ENCODE peak calls at places on chromosomes 16 and 17, in five cellular contexts. F is substantia nigra, I is nucleus accumbens, Y is SW 1271, B is fibroblast of pulmonary artery. A is an unnamed sample.

GRCh38 chr17:79609175-79609589 is 1.7 kb downstream of the RBFOX3 start:
- DNase-seq in F (no peak), I (no peak), Y (no peak), B (no peak), A (no peak)

GRCh38 chr16:67116388-67117311 is 6.9 kb downstream of the PHAF1 start:
- DNase-seq in F (peak), I (no peak), Y (no peak), B (peak), A (no peak)

GRCh38 chr17:58541249-58541648 is 26.8 kb upstream of the MTMR4 start:
- DNase-seq in F (no peak), I (no peak), Y (no peak), B (no peak), A (no peak)

GRCh38 chr16:78444-79145 is 570 bp downstream of the MPG start:
- DNase-seq in F (no peak), I (no peak), Y (no peak), B (peak), A (no peak)

GRCh38 chr16:85202631-85203461 is 90.6 kb upstream of the CIBAR2 start:
- DNase-seq in F (peak), I (peak), Y (no peak), B (peak), A (no peak)

GRCh38 chr16:24360936-24361335 is 104.8 kb downstream of the CACNG3 start:
- DNase-seq in F (no peak), I (no peak), Y (no peak), B (no peak), A (no peak)

GRCh38 chr16:75957870-75958269 is 231.6 kb upstream of the CPHXL start:
- DNase-seq in F (no peak), I (no peak), Y (no peak), B (no peak), A (no peak)

GRCh38 chr17:31508310-31509094 is 117.0 kb downstream of the RAB11FIP4 start:
- DNase-seq in F (no peak), I (no peak), Y (no peak), B (no peak), A (no peak)

GRCh38 chr16:8644513-8645140 is 23.1 kb downstream of the METTL22 start:
- DNase-seq in F (peak), I (no peak), Y (no peak), B (no peak), A (no peak)

GRCh38 chr17:32798938-32799337 is 78.0 kb downstream of the MYO1D start:
- DNase-seq in F (no peak), I (no peak), Y (no peak), B (no peak), A (no peak)

GRCh38 chr16:57469917-57470470 is 7.5 kb downstream of the POLR2C start:
- DNase-seq in F (no peak), I (no peak), Y (no peak), B (no peak), A (no peak)

GRCh38 chr16:3266873-3267537 is 10.6 kb upstream of the MEFV start:
- DNase-seq in F (no peak), I (peak), Y (no peak), B (peak), A (no peak)

GRCh38 chr16:54216268-54217187 is 70.1 kb downstream of the IRX3 start:
- DNase-seq in F (no peak), I (no peak), Y (no peak), B (peak), A (no peak)

GRCh38 chr16:57893559-57894389 is 77.2 kb downstream of the CNGB1 start:
- DNase-seq in F (no peak), I (no peak), Y (no peak), B (peak), A (no peak)

GRCh38 chr17:7589204-7589868 is 558 bp downstream of the SOX15 start:
- DNase-seq in F (peak), I (peak), Y (no peak), B (peak), A (no peak)

GRCh38 chr17:21374455-21375161 is 1.5 kb upstream of the KCNJ12 start:
- DNase-seq in F (no peak), I (no peak), Y (no peak), B (no peak), A (no peak)

GRCh38 chr17:68205251-68205807 is 42.5 kb upstream of the AMZ2 start:
- DNase-seq in F (peak), I (peak), Y (peak), B (peak), A (peak)

GRCh38 chr17:82687375-82687861 is 11.1 kb downstream of the RAB40B start:
- DNase-seq in F (peak), I (peak), Y (no peak), B (no peak), A (no peak)

GRCh38 chr16:23595246-23595950 is 718 bp downstream of the NDUFAB1 start:
- DNase-seq in F (no peak), I (no peak), Y (no peak), B (peak), A (no peak)

GRCh38 chr17:74037320-74037719 is 166.2 kb upstream of the RPL38 start:
- DNase-seq in F (no peak), I (no peak), Y (no peak), B (peak), A (no peak)

GRCh38 chr17:8683355-8683754 is 52.8 kb upstream of the MYH10 start:
- DNase-seq in F (no peak), I (no peak), Y (no peak), B (no peak), A (no peak)

GRCh38 chr17:49359990-49360795 is 1.9 kb downstream of the ZNF652 start:
- DNase-seq in F (no peak), I (no peak), Y (no peak), B (no peak), A (no peak)

GRCh38 chr17:18974407-18975149 is 22.6 kb downstream of the SLC5A10 start:
- DNase-seq in F (no peak), I (no peak), Y (no peak), B (no peak), A (no peak)

GRCh38 chr17:12736526-12736925 is 52.8 kb upstream of the ARHGAP44 start:
- DNase-seq in F (no peak), I (no peak), Y (no peak), B (no peak), A (no peak)

GRCh38 chr16:27764869-27765675 is 215.1 kb downstream of the KATNIP start:
- DNase-seq in F (no peak), I (no peak), Y (no peak), B (no peak), A (no peak)

GRCh38 chr16:89143911-89144675 is 27.5 kb upstream of the CDH15 start:
- DNase-seq in F (no peak), I (no peak), Y (no peak), B (no peak), A (no peak)

GRCh38 chr17:81256616-81257015 is 17.5 kb downstream of the NDUFAF8 start:
- DNase-seq in F (no peak), I (no peak), Y (no peak), B (peak), A (no peak)

GRCh38 chr17:76481091-76481655 is 13.8 kb downstream of the AANAT start:
- DNase-seq in F (no peak), I (peak), Y (no peak), B (no peak), A (no peak)

GRCh38 chr17:73749906-73750305 is 105.7 kb upstream of the SDK2 start:
- DNase-seq in F (no peak), I (no peak), Y (no peak), B (no peak), A (no peak)

GRCh38 chr17:57636985-57637667 is 108.0 kb downstream of the CCDC182 start:
- DNase-seq in F (no peak), I (no peak), Y (no peak), B (no peak), A (no peak)

GRCh38 chr16:15618392-15618791 is 24.6 kb downstream of the MARF1 start:
- DNase-seq in F (no peak), I (no peak), Y (no peak), B (peak), A (no peak)

GRCh38 chr17:81644496-81644895 is 7.5 kb downstream of the TSPAN10 start:
- DNase-seq in F (no peak), I (no peak), Y (no peak), B (no peak), A (no peak)

GRCh38 chr17:60845012-60845411 is 167.4 kb downstream of the BCAS3 start:
- DNase-seq in F (no peak), I (no peak), Y (no peak), B (no peak), A (no peak)

GRCh38 chr17:21289175-21289901 is 4.8 kb downstream of the MAP2K3 start:
- DNase-seq in F (no peak), I (no peak), Y (no peak), B (no peak), A (no peak)

GRCh38 chr16:23408242-23409201 is 44.5 kb downstream of the COG7 start:
- DNase-seq in F (no peak), I (no peak), Y (no peak), B (peak), A (no peak)

GRCh38 chr16:69131749-69132423 is 502 bp downstream of the CHTF8 start:
- DNase-seq in F (no peak), I (peak), Y (peak), B (peak), A (no peak)